ENCODE peak calls at places on chromosomes 5 and 9, in five cellular contexts. J is sigmoid colon, E is SK-N-SH, R is stomach, I is tibial nerve. B is an unnamed sample.

GRCh38 chr9:124593080-124594058 is 86.2 kb upstream of the NR5A1 start:
- DNase-seq in J (no peak), E (no peak), R (no peak), I (no peak), B (no peak)

GRCh38 chr5:14142202-14142855 is 813 bp upstream of the TRIO start:
- DNase-seq in J (no peak), E (no peak), R (no peak), I (no peak), B (no peak)

GRCh38 chr5:158514961-158515359 is 584.8 kb downstream of the EBF1 start:
- DNase-seq in J (no peak), E (no peak), R (no peak), I (no peak), B (no peak)

GRCh38 chr5:80165430-80165829 is 90.4 kb downstream of the SERINC5 start:
- DNase-seq in J (no peak), E (no peak), R (no peak), I (no peak), B (no peak)

GRCh38 chr5:40223884-40224402 is 455.8 kb upstream of the PTGER4 start:
- DNase-seq in J (no peak), E (no peak), R (no peak), I (no peak), B (no peak)

GRCh38 chr9:106962105-106962504 is 99.1 kb downstream of the ZNF462 start:
- DNase-seq in J (no peak), E (no peak), R (no peak), I (no peak), B (no peak)

GRCh38 chr5:68554566-68555279 is 339.2 kb downstream of the PIK3R1 start:
- DNase-seq in J (no peak), E (peak; percentile 72), R (peak; percentile 57), I (peak; percentile 21), B (no peak)

GRCh38 chr9:136335296-136336155 is 8.2 kb downstream of the GPSM1 start:
- DNase-seq in J (no peak), E (no peak), R (no peak), I (no peak), B (no peak)

GRCh38 chr5:178462846-178463245 is 127.3 kb downstream of the COL23A1 start:
- DNase-seq in J (no peak), E (no peak), R (no peak), I (no peak), B (no peak)

GRCh38 chr9:109769250-109769649 is 10.7 kb upstream of the PALM2AKAP2 start:
- DNase-seq in J (no peak), E (no peak), R (no peak), I (no peak), B (no peak)

GRCh38 chr5:115289104-115289503 is 7.3 kb downstream of the CCDC112 start:
- DNase-seq in J (no peak), E (no peak), R (no peak), I (no peak), B (no peak)

GRCh38 chr9:131809941-131810344 is 70.1 kb upstream of the RAPGEF1 start:
- DNase-seq in J (no peak), E (no peak), R (no peak), I (no peak), B (no peak)

GRCh38 chr5:44983006-44983405 is 174.3 kb downstream of the MRPS30 start:
- DNase-seq in J (no peak), E (no peak), R (no peak), I (no peak), B (no peak)

GRCh38 chr5:145178667-145179523 is 656.2 kb downstream of the PRELID2 start:
- DNase-seq in J (no peak), E (no peak), R (no peak), I (no peak), B (no peak)

GRCh38 chr9:110095776-110096175 is 112.2 kb downstream of the C9orf152 start:
- DNase-seq in J (no peak), E (no peak), R (no peak), I (no peak), B (no peak)

GRCh38 chr9:82581516-82581915 is 481.4 kb downstream of the RASEF start:
- DNase-seq in J (no peak), E (no peak), R (no peak), I (no peak), B (no peak)

GRCh38 chr5:103894882-103895281 is 332.3 kb upstream of the NUDT12 start:
- DNase-seq in J (no peak), E (peak; percentile 27), R (no peak), I (no peak), B (no peak)

GRCh38 chr9:33466565-33467495 is 6.9 kb downstream of the NOL6 start:
- DNase-seq in J (peak; percentile 76), E (peak; percentile 86), R (peak; percentile 83), I (peak; percentile 34), B (no peak)

GRCh38 chr5:77032635-77033034 is 2.4 kb downstream of the AGGF1 start:
- DNase-seq in J (no peak), E (no peak), R (no peak), I (no peak), B (no peak)

GRCh38 chr5:11182441-11183080 is 421.5 kb upstream of the DAP start:
- DNase-seq in J (no peak), E (peak; percentile 49), R (no peak), I (no peak), B (no peak)

GRCh38 chr9:78601957-78602565 is 305.1 kb downstream of the PSAT1 start:
- DNase-seq in J (no peak), E (peak; percentile 30), R (no peak), I (no peak), B (no peak)

GRCh38 chr5:157575096-157575872 is at the start of gene ADAM19:
- DNase-seq in J (peak; percentile 83), E (peak; percentile 85), R (no peak), I (no peak), B (no peak)

GRCh38 chr9:7910426-7911015 is 110.9 kb upstream of the DMAC1 start:
- DNase-seq in J (no peak), E (no peak), R (no peak), I (no peak), B (no peak)

GRCh38 chr5:63125862-63126261 is 547.2 kb downstream of the LRRC70 start:
- DNase-seq in J (no peak), E (no peak), R (no peak), I (no peak), B (no peak)

GRCh38 chr9:13351768-13352386 is 72.4 kb upstream of the MPDZ start:
- DNase-seq in J (no peak), E (peak; percentile 24), R (no peak), I (no peak), B (no peak)

GRCh38 chr5:178333821-178334481 is 101.3 kb upstream of the PHYKPL start:
- DNase-seq in J (peak; percentile 48), E (no peak), R (no peak), I (no peak), B (no peak)

GRCh38 chr9:136629001-136629878 is 33.5 kb upstream of the EGFL7 start:
- DNase-seq in J (no peak), E (no peak), R (no peak), I (no peak), B (no peak)

GRCh38 chr5:75335952-75336624 is 932 bp upstream of the HMGCR start:
- DNase-seq in J (peak; percentile 61), E (peak; percentile 73), R (no peak), I (no peak), B (no peak)

GRCh38 chr5:75338408-75338807 is 1.4 kb downstream of the HMGCR start:
- DNase-seq in J (no peak), E (no peak), R (no peak), I (no peak), B (no peak)

GRCh38 chr5:75335486-75335885 is 1.5 kb upstream of the HMGCR start:
- DNase-seq in J (no peak), E (no peak), R (no peak), I (no peak), B (no peak)

GRCh38 chr5:75337366-75338021 is 474 bp downstream of the HMGCR start:
- DNase-seq in J (peak; percentile 73), E (no peak), R (peak; percentile 39), I (no peak), B (no peak)

DNA sequence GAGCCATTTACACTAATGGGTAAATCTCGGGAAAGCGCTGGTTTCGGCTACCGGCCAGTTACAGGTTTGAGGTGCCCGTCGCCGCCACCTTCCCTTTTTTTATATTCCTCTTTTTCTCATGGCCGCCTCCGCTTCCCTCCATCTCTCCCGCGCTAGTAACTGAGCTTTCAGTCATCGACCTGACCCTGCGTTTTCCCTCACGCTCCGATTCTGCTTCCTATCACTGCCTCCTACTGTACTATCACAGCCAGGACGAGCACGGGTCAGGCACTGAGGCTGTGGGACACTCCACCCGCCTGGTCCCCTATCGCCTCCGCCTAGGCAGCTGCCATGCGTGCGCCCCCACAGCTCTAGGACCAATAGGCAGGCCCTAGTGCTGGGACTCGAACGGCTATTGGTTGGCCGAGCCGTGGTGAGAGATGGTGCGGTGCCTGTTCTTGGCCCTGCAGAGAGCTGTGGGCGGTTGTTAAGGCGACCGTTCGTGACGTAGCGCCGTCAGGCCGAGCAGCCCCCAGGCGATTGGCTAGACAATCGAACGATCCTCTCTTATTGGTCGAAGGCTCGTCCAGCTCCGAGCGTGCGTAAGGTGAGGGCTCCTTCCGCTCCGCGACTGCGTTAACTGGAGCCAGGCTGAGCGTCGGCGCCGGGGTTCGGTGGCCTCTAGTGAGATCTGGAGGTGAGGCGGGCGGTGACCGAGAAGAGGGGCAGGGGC is at the start of gene HMGCR:
- DNase-seq in J (peak; percentile 99), E (peak; percentile 92), R (peak; percentile 98), I (peak; percentile 97), B (peak; percentile 100)
- TF ChIP-seq EP300 in J (no peak), E (peak; percentile 29), R (no peak), I (peak; percentile 92), B (no peak)

GRCh38 chr9:128218518-128219389 is 15.6 kb downstream of the DNM1 start:
- DNase-seq in J (peak; percentile 97), E (peak; percentile 69), R (peak; percentile 97), I (peak; percentile 78), B (peak; percentile 99)
- TF ChIP-seq EP300 in J (no peak), E (no peak), R (no peak), I (peak; percentile 15), B (no peak)

GRCh38 chr9:117737721-117738226 is 33.6 kb downstream of the TLR4 start:
- DNase-seq in J (no peak), E (no peak), R (no peak), I (no peak), B (no peak)
- TF ChIP-seq EP300 in J (no peak), E (no peak), R (no peak), I (no peak), B (no peak)

GRCh38 chr9:3479516-3480352 is 46.1 kb downstream of the RFX3 start:
- DNase-seq in J (no peak), E (no peak), R (no peak), I (no peak), B (no peak)

GRCh38 chr9:3480353-3480655 is 45.5 kb downstream of the RFX3 start:
- DNase-seq in J (no peak), E (no peak), R (no peak), I (no peak), B (no peak)

GRCh38 chr9:3475300-3476020 is 50.3 kb downstream of the RFX3 start:
- DNase-seq in J (no peak), E (no peak), R (no peak), I (no peak), B (no peak)

GRCh38 chr9:3477236-3477834 is 48.5 kb downstream of the RFX3 start:
- DNase-seq in J (no peak), E (no peak), R (no peak), I (no peak), B (no peak)

DNA sequence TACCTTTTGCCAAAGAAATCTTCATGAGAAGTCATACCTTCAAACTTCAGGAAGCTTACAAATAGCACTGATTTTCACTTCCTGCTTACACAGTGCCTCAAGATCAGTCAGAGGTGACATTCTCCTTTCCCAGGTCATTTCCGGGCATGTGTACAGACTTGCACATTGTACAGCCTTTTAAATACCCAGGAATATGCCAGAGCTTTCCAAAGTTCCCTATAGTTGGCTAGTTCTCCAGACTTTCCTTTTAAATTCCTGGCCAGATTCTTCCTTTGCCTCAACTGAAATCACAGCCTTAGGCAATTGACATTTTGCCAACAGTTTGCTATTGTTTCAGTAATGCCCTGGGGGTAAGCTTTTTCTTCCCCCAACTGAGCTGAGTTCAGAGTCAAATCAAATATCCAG is 47.2 kb downstream of the RFX3 start:
- DNase-seq in J (no peak), E (no peak), R (no peak), I (no peak), B (no peak)
- TF ChIP-seq EP300 in J (no peak), E (no peak), R (no peak), I (peak; percentile 15), B (no peak)